ENCODE peak calls at places on chromosomes 5 and 9, in ten cellular contexts. M is body of pancreas, B is adrenal gland, I is GM12892, E is ovary, R is lower leg skin, D is tibial nerve, W is heart left ventricle, Q is A549, X is H1. S is an unnamed sample.
A peak's percentile ranks its signal among the peaks of the same experiment; 100 is the strongest.

GRCh38 chr5:153498516-153498915 is 8.0 kb downstream of the GRIA1 start:
- DNase-seq in M (no peak), B (no peak), I (no peak), E (no peak), R (no peak), D (no peak), W (no peak), Q (no peak), X (no peak), S (no peak)

GRCh38 chr5:98796197-98796972 is 22.9 kb downstream of the RGMB start:
- DNase-seq in M (peak; percentile 66), B (peak; percentile 52), I (peak; percentile 16), E (peak; percentile 41), R (no peak), D (no peak), W (no peak), Q (peak; percentile 76), X (peak; percentile 71), S (no peak)

GRCh38 chr5:112146323-112146848 is 272.7 kb downstream of the EPB41L4A start:
- DNase-seq in M (no peak), B (peak; percentile 21), I (no peak), E (peak; percentile 31), R (peak; percentile 41), D (no peak), W (peak; percentile 29), Q (no peak), X (no peak), S (no peak)

GRCh38 chr5:172860520-172861443 is 26.7 kb downstream of the ERGIC1 start:
- DNase-seq in M (peak; percentile 56), B (peak; percentile 84), I (no peak), E (peak; percentile 90), R (peak; percentile 90), D (peak; percentile 85), W (peak; percentile 95), Q (no peak), X (no peak), S (peak; percentile 50)

GRCh38 chr5:14148890-14149671 is 5.9 kb downstream of the TRIO start:
- DNase-seq in M (no peak), B (no peak), I (no peak), E (no peak), R (no peak), D (no peak), W (peak; percentile 33), Q (no peak), X (no peak), S (no peak)

GRCh38 chr5:2075365-2075764 is 192.6 kb upstream of the IRX4 start:
- DNase-seq in M (no peak), B (no peak), I (no peak), E (no peak), R (no peak), D (no peak), W (no peak), Q (no peak), X (no peak), S (no peak)

GRCh38 chr5:102545175-102545574 is 46.4 kb upstream of the SLCO6A1 start:
- DNase-seq in M (no peak), B (no peak), I (no peak), E (no peak), R (no peak), D (no peak), W (no peak), Q (no peak), X (peak; percentile 63), S (no peak)

GRCh38 chr9:36301227-36301626 is 43.0 kb upstream of the GNE start:
- DNase-seq in M (no peak), B (no peak), I (no peak), E (no peak), R (no peak), D (no peak), W (no peak), Q (no peak), X (no peak), S (no peak)

GRCh38 chr5:39219433-39219832 is at the start of gene FYB1:
- DNase-seq in M (no peak), B (no peak), I (no peak), E (no peak), R (peak; percentile 43), D (peak; percentile 41), W (peak; percentile 61), Q (no peak), X (no peak), S (no peak)

GRCh38 chr5:145587308-145588071 is 247.7 kb downstream of the PRELID2 start:
- DNase-seq in M (no peak), B (peak; percentile 39), I (no peak), E (peak; percentile 20), R (no peak), D (no peak), W (no peak), Q (peak; percentile 45), X (no peak), S (peak; percentile 23)

GRCh38 chr9:87597710-87598200 is 100.1 kb downstream of the DAPK1 start:
- DNase-seq in M (no peak), B (no peak), I (no peak), E (no peak), R (no peak), D (no peak), W (no peak), Q (no peak), X (no peak), S (no peak)

GRCh38 chr5:95976606-95977005 is 15.0 kb upstream of the ELL2 start:
- DNase-seq in M (no peak), B (no peak), I (no peak), E (no peak), R (no peak), D (no peak), W (no peak), Q (no peak), X (no peak), S (no peak)

GRCh38 chr9:71796368-71796767 is 28.1 kb upstream of the CEMIP2 start:
- DNase-seq in M (no peak), B (no peak), I (no peak), E (no peak), R (no peak), D (no peak), W (no peak), Q (no peak), X (no peak), S (no peak)

GRCh38 chr5:399296-400281 is 43.4 kb upstream of the EXOC3 start:
- DNase-seq in M (peak; percentile 65), B (peak; percentile 61), I (peak; percentile 80), E (peak; percentile 92), R (peak; percentile 69), D (peak; percentile 79), W (peak; percentile 91), Q (peak; percentile 35), X (peak; percentile 82), S (no peak)
- TF ChIP-seq POLR2A in M (no peak), B (no peak), I (peak; percentile 28), E (peak; percentile 5), R (no peak), D (no peak), W (no peak), Q (no peak), X (no peak), S (no peak)

GRCh38 chr9:96419691-96419969 is 1.5 kb upstream of the ZNF367 start:
- DNase-seq in M (no peak), B (no peak), I (no peak), E (no peak), R (no peak), D (no peak), W (no peak), Q (no peak), X (no peak), S (no peak)

GRCh38 chr9:96417610-96418073 is 528 bp downstream of the ZNF367 start:
- DNase-seq in M (no peak), B (peak; percentile 49), I (no peak), E (peak; percentile 38), R (no peak), D (no peak), W (peak; percentile 38), Q (no peak), X (no peak), S (peak; percentile 34)

GRCh38 chr9:96417051-96417586 is 1.1 kb downstream of the ZNF367 start:
- DNase-seq in M (peak; percentile 89), B (peak; percentile 90), I (peak; percentile 84), E (peak; percentile 92), R (peak; percentile 86), D (peak; percentile 79), W (peak; percentile 92), Q (peak; percentile 87), X (peak; percentile 92), S (peak; percentile 89)

GRCh38 chr9:96418920-96419690 is 935 bp upstream of the ZNF367 start:
- DNase-seq in M (peak; percentile 62), B (peak; percentile 61), I (peak; percentile 52), E (peak; percentile 61), R (peak; percentile 49), D (peak; percentile 47), W (peak; percentile 84), Q (peak; percentile 58), X (peak; percentile 85), S (peak; percentile 78)

GRCh38 chr9:96418074-96418919 is at the start of gene ZNF367:
- DNase-seq in M (peak; percentile 97), B (peak; percentile 97), I (peak; percentile 77), E (peak; percentile 97), R (peak; percentile 96), D (peak; percentile 98), W (peak; percentile 99), Q (peak; percentile 79), X (peak; percentile 90), S (peak; percentile 97)
- TF ChIP-seq POLR2A in M (peak; percentile 4), B (peak; percentile 45), I (peak; percentile 69), E (no peak), R (no peak), D (peak; percentile 50), W (no peak), Q (peak; percentile 16), X (peak; percentile 81), S (peak; percentile 66)

DNA sequence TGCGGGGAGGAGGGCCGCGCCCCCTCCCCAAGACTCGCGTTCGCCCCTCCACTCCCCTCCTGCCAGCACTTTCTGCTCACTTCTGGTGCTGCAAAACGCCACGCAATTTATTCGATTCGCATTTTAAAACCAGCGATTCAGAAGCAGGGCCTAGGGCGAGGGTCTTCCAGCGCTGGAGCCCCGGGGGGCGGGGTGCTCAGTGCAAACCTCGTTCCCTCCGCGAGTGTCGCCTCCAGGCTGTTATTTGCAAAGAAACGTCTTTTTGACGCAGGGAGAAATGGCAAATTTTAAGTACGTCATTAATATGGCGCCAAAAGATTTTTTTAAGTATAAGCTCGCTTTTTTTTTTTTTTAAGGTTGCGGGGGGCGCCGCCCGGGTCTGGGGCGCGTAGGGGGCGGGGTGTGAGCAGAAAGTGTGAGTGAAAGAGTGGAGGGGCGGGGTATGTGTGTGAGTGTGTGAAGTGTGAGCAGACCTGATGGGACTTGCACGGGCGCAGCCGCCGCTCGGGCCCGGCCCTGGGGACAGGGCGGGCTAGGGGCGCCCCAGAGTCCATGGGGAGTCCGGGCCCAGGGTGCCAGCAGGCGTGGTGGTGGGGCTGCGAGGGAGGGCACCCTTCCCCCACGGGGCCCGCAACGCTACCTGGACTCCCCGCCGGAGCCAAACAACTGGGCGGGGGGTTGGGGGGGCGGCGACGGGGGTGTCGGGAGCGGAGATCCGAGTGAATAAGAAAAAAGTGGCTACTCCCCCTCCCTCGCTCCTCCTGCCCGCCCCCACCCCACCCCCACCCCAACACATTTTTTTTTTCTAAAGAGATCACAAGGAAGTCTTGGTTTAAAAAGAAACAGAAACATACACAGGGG is at the start of gene JADE2:
- DNase-seq in M (peak; percentile 78), B (peak; percentile 80), I (peak; percentile 72), E (peak; percentile 81), R (peak; percentile 80), D (peak; percentile 45), W (peak; percentile 87), Q (peak; percentile 78), X (peak; percentile 81), S (peak; percentile 68)
- TF ChIP-seq POLR2A in M (peak; percentile 72), B (peak; percentile 18), I (no peak), E (peak; percentile 49), R (no peak), D (no peak), W (no peak), Q (peak; percentile 28), X (no peak), S (peak; percentile 15)

GRCh38 chr9:133349965-133350624 is 2.1 kb downstream of the RPL7A start:
- DNase-seq in M (no peak), B (no peak), I (no peak), E (no peak), R (no peak), D (no peak), W (no peak), Q (no peak), X (no peak), S (no peak)
- TF ChIP-seq POLR2A in M (no peak), B (no peak), I (peak; percentile 57), E (no peak), R (no peak), D (no peak), W (no peak), Q (no peak), X (no peak), S (no peak)